ENCODE peak calls at places on chromosomes 1 and 21, in five cellular contexts. I is amniotic epithelial cell, W is skeletal muscle cell, D is AG04450, V is astrocyte. R is an unnamed sample.

GRCh38 chr1:35029756-35030155 is 2.0 kb downstream of the ZMYM6 start:
- DNase-seq in I (peak), W (no peak), D (no peak), V (no peak), R (peak)

GRCh38 chr1:23791434-23792047 is 596 bp downstream of the LYPLA2 start:
- DNase-seq in I (no peak), W (no peak), D (no peak), V (no peak), R (no peak)

GRCh38 chr21:45747233-45747766 is 103.8 kb downstream of the PCBP3 start:
- DNase-seq in I (no peak), W (no peak), D (no peak), V (no peak), R (no peak)

GRCh38 chr1:24562625-24563024 is 6.7 kb downstream of the NCMAP start:
- DNase-seq in I (no peak), W (no peak), D (no peak), V (no peak), R (no peak)

GRCh38 chr1:212819704-212820103 is 27.7 kb downstream of the SPATA45 start:
- DNase-seq in I (peak), W (no peak), D (no peak), V (no peak), R (peak)

GRCh38 chr1:197341626-197342025 is 73.6 kb downstream of the CRB1 start:
- DNase-seq in I (peak), W (no peak), D (no peak), V (peak), R (peak)

GRCh38 chr1:21541835-21542234 is 32.6 kb downstream of the ALPL start:
- DNase-seq in I (peak), W (peak), D (peak), V (peak), R (peak)

GRCh38 chr1:175887521-175887920 is 144.1 kb upstream of the TNR start:
- DNase-seq in I (no peak), W (no peak), D (no peak), V (no peak), R (no peak)

GRCh38 chr1:89525169-89525855 is 683 bp downstream of the LRRC8B start:
- DNase-seq in I (no peak), W (no peak), D (no peak), V (no peak), R (peak)

GRCh38 chr1:116044071-116044470 is 67.1 kb upstream of the MAB21L3 start:
- DNase-seq in I (no peak), W (no peak), D (no peak), V (no peak), R (no peak)

R was measured in iris pigment epithelial cell.